ENCODE peak calls at places on chromosome 1, in ten cellular contexts. S is thyroid gland, U is lower lobe of right lung, V is A549, W is colonic mucosa, P is esophagus squamous epithelium, Q is SK-N-SH, O is astrocyte, J is IMR-90, K is suprapubic skin. B is an unnamed sample. For H3K4me1, the result is how much of the 10 kb centered on the place peaks cover.

GRCh38 chr1:153790996-153791855 is 16.0 kb downstream of the SLC27A3 start:
- DNase-seq in S (no peak), V (no peak), K (peak), J (peak), Q (no peak), U (peak), W (no peak), P (no peak), O (peak), B (peak)

GRCh38 chr1:201346337-201346939 is 31.0 kb downstream of the TNNT2 start:
- DNase-seq in K (peak), J (peak), U (peak), S (peak), P (no peak), Q (peak), V (peak), W (peak), O (peak), B (peak)

GRCh38 chr1:30405081-30405480 is 318.3 kb downstream of the MATN1 start:
- DNase-seq in P (no peak), O (no peak), U (no peak), S (no peak), Q (no peak), K (peak), V (no peak), W (no peak), J (no peak), B (no peak)

GRCh38 chr1:163085904-163086268 is 16.7 kb downstream of the RGS4 start:
- DNase-seq in V (no peak), K (no peak), S (no peak), U (no peak), J (peak), O (peak), Q (no peak), P (no peak), W (no peak), B (no peak)

GRCh38 chr1:214525535-214526019 is 25.8 kb downstream of the PTPN14 start:
- DNase-seq in Q (no peak), W (no peak), J (peak), K (no peak), V (no peak), S (no peak), P (no peak), U (no peak), O (peak), B (no peak)

GRCh38 chr1:28720376-28720775 is 16.4 kb upstream of the YTHDF2 start:
- DNase-seq in W (no peak), U (no peak), P (no peak), O (no peak), J (no peak), S (no peak), Q (no peak), K (no peak), V (no peak), B (no peak)

GRCh38 chr1:72412286-72412685 is 129.9 kb upstream of the NEGR1 start:
- DNase-seq in P (no peak), V (no peak), W (no peak), O (peak), J (peak), Q (no peak), U (no peak), K (no peak), S (no peak), B (no peak)

GRCh38 chr1:245264226-245264625 is 109.4 kb downstream of the KIF26B start:
- DNase-seq in S (no peak), J (no peak), Q (no peak), K (no peak), V (no peak), O (no peak), W (no peak), P (no peak), U (no peak), B (no peak)

GRCh38 chr1:32907435-32907834 is 6.2 kb upstream of the TMEM54 start:
- DNase-seq in K (no peak), W (peak), V (no peak), U (no peak), S (peak), Q (peak), O (peak), P (no peak), J (peak), B (peak)

GRCh38 chr1:65309317-65310077 is at the start of gene DNAJC6:
- DNase-seq in V (peak), Q (peak), K (no peak), O (peak), S (peak), J (peak), P (no peak), W (peak), U (peak), B (peak)

GRCh38 chr1:18362150-18362549 is 118.6 kb upstream of the KLHDC7A start:
- DNase-seq in W (no peak), Q (no peak), O (no peak), S (no peak), V (no peak), P (no peak), J (no peak), U (no peak), K (no peak), B (no peak)

GRCh38 chr1:206635983-206636354 is 633 bp downstream of the DYRK3 start:
- DNase-seq in P (no peak), S (no peak), J (no peak), Q (no peak), U (no peak), V (peak), W (no peak), K (no peak), O (no peak), B (no peak)

GRCh38 chr1:68049941-68050878 is at the start of gene DIRAS3:
- DNase-seq in U (no peak), V (peak), O (peak), K (peak), Q (peak), J (peak), S (peak), W (peak), P (no peak), B (peak)

GRCh38 chr1:100731309-100731708 is 11.8 kb downstream of the VCAM1 start:
- DNase-seq in U (no peak), Q (no peak), P (no peak), V (no peak), K (no peak), S (no peak), O (no peak), J (no peak), W (no peak), B (no peak)

GRCh38 chr1:201283836-201284553 is 689 bp downstream of the PKP1 start:
- DNase-seq in O (no peak), U (no peak), V (no peak), J (no peak), S (no peak), K (peak), Q (no peak), P (no peak), W (no peak), B (no peak)

GRCh38 chr1:50959303-50959912 is 659 bp downstream of the FAF1 start:
- DNase-seq in U (no peak), J (peak), V (no peak), O (peak), Q (peak), S (peak), K (peak), W (peak), P (no peak), B (no peak)

GRCh38 chr1:62325696-62326095 is 6.5 kb upstream of the KANK4 start:
- DNase-seq in P (no peak), U (no peak), O (peak), V (no peak), Q (no peak), J (no peak), W (no peak), K (no peak), S (no peak), B (no peak)

GRCh38 chr1:116873680-116874271 is 35.9 kb upstream of the PTGFRN start:
- DNase-seq in W (no peak), S (no peak), J (no peak), O (no peak), K (no peak), P (no peak), Q (no peak), U (no peak), V (no peak), B (no peak)

GRCh38 chr1:5895446-5896406 is 96.5 kb downstream of the NPHP4 start:
- DNase-seq in P (no peak), K (no peak), U (peak), S (no peak), W (no peak), J (no peak), O (no peak), Q (no peak), V (no peak), B (no peak)

GRCh38 chr1:16215882-16216753 is 3.7 kb upstream of the ARHGEF19 start:
- DNase-seq in O (peak), Q (peak), W (peak), P (peak), U (peak), K (peak), S (peak), V (peak), J (peak), B (peak)
- H3K4me3 ChIP-seq in O (peak), Q (peak), W (peak), P (peak), U (peak), K (peak), S (peak), V (no peak), J (peak), B (peak)

DNA sequence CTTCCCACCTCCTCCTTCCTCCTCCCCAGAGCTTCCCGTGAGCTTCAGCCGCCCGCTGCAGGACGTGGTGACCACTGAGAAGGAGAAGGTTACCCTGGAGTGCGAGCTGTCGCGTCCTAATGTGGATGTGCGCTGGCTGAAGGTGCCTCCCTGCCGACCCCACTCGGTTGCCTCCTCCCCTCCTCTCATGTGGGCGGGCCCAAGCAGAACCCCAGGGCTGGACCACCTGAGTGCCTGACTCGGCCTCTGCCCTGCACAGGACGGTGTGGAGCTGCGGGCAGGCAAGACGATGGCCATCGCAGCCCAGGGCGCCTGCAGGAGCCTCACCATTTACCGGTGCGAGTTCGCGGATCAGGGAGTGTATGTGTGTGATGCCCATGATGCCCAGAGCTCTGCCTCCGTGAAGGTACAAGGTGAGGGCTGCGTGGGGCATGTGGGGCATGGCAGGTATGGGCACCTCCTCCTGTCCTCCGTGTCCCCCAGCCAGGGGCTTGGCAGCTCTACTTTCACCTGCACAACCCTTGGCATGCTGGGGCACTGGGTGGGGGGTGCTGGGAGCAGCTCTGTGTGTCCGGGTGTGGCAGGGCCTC is 69.2 kb downstream of the OBSCN start:
- DNase-seq in S (no peak), P (no peak), U (peak), W (no peak), V (no peak), K (no peak), Q (no peak), O (no peak), J (no peak), B (no peak)
- H3K27ac ChIP-seq in S (no peak), P (no peak), U (no peak), W (no peak), V (no peak), K (no peak), Q (no peak), O (no peak), J (no peak), B (no peak)

GRCh38 chr1:174967845-174968705 is 31.7 kb upstream of the CACYBP start:
- DNase-seq in U (no peak), K (no peak), P (no peak), J (no peak), O (no peak), S (no peak), Q (no peak), V (no peak), W (no peak), B (no peak)

GRCh38 chr1:174965006-174965971 is 34.5 kb upstream of the CACYBP start:
- DNase-seq in P (no peak), Q (no peak), O (no peak), K (no peak), W (peak), S (peak), U (no peak), V (no peak), J (peak), B (no peak)

GRCh38 chr1:174963547-174964125 is 36.1 kb upstream of the CACYBP start:
- DNase-seq in K (no peak), S (no peak), U (no peak), V (no peak), P (no peak), O (no peak), Q (no peak), J (no peak), W (peak), B (no peak)

GRCh38 chr1:174964261-174964984 is 35.3 kb upstream of the CACYBP start:
- DNase-seq in P (no peak), U (no peak), V (no peak), O (no peak), J (no peak), S (no peak), Q (no peak), K (no peak), W (peak), B (no peak)

DNA sequence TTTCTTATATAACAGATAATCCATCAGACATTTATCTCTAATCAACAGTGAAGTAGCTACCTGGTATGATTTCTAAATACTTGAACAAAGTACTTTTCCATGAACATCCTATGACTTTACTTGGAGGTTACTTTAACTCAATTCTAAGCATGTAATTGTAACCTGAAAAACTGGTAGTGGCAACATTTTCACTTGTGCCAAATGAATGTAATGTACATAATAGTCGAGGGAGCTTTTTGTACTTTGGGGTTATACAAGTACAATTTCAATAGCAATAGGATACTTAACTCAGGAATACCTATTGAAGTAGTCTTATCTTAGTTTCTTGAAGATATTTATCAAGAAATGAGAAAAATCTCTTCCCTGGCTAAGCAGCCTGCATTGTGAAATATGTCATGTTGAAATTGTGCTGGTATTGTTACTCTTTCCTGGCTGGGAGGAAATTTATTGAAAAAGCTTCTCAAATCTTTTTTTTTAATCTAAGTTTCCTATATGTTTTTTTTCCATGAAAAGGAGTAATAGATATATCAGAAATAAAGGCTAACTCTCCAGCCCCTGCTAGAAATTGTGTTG is 33.7 kb upstream of the CACYBP start:
- DNase-seq in S (no peak), J (no peak), O (no peak), V (no peak), K (no peak), U (no peak), P (no peak), W (no peak), Q (no peak), B (peak)
- H3K4me1 ChIP-seq in S (under half), J (under half), O (under half), V (under half), K (half or more), U (half or more), P (under half), W (under half), Q (under half), B (under half)

DNA sequence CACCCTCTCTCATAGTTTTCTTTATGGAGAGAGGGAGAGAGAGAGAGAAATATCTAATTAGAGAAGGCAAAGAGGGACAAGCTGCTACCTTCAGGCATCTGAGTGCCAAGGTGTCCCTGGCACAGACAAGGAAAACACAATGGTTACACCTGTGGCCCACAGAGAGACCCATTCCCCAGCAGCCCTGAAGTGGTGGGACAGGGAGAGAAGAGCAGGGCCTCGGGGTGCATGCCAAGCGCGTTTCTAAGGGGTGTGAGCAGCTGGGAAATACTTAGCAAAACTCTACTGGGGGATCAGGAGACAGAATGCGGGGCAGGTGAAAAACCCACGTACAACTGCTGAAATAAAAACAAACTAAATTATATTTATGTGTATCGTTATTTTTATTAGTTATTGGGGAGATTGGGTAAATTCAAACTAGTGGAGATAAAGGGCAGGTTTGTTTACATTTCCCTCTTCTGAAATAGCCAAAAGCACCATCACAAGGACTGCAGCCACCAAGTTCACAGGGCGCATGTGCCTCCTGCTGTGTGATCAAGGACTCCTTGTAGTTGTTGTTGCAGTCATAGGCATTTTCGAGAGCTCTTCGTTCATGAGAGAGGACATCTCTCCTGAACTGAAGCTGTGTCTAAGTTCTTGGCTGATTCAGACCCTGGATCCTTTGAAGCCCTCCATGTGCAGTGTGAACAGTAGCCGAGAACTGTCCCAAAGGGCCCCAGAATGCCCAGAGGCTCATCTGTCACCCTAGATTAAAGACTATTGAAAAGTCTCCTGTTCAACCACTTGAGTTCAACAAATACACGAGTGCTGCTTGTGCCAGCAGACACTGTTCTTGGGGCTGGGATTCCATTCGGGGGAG is 737 bp upstream of the SERPINC1 start:
- DNase-seq in J (no peak), O (no peak), W (no peak), S (peak), Q (no peak), K (no peak), V (no peak), P (no peak), U (no peak), B (no peak)
- H3K4me3 ChIP-seq in J (no peak), O (no peak), W (no peak), S (no peak), Q (no peak), K (no peak), V (no peak), P (no peak), U (no peak), B (no peak)

GRCh38 chr1:234529095-234529494 is 50.1 kb upstream of the TARBP1 start:
- DNase-seq in J (no peak), O (no peak), Q (no peak), K (peak), S (no peak), P (no peak), W (no peak), V (no peak), U (no peak), B (no peak)
- H3K27ac ChIP-seq in J (no peak), O (no peak), Q (no peak), K (peak), S (no peak), P (no peak), W (peak), V (no peak), U (peak), B (no peak)

GRCh38 chr1:169107673-169108160 is 1.2 kb downstream of the ATP1B1 start:
- DNase-seq in J (peak), P (no peak), K (no peak), V (no peak), S (peak), U (no peak), O (peak), W (peak), Q (no peak), B (peak)
- H3K4me1 ChIP-seq in J (under half), P (under half), K (half or more), V (under half), S (under half), U (half or more), O (half or more), W (under half), Q (half or more), B (under half)

GRCh38 chr1:63326106-63326472 is 3.7 kb downstream of the FOXD3 start:
- DNase-seq in V (no peak), W (no peak), K (no peak), J (no peak), O (no peak), U (no peak), S (no peak), Q (peak), P (no peak), B (no peak)
- H3K4me3 ChIP-seq in V (no peak), W (no peak), K (no peak), J (no peak), O (no peak), U (no peak), S (no peak), Q (no peak), P (no peak), B (no peak)